ENCODE peak calls at places on chromosomes 12 and 14, in four cellular contexts. P is SJSA1, V is T47D, R is NCI-H1092 treated with DMSO at 0.1 percent for 48 hours. X is an unnamed sample.

GRCh38 chr14:99182548-99183115 is 89.4 kb downstream of the BCL11B start:
- DNase-seq in R (no peak), P (no peak), V (no peak), X (no peak)

GRCh38 chr14:92244805-92245204 is 78.2 kb upstream of the SLC24A4 start:
- DNase-seq in V (no peak), P (no peak), R (no peak), X (no peak)

GRCh38 chr14:98114122-98114895 is 1157.7 kb downstream of the BCL11B start:
- DNase-seq in R (no peak), V (no peak), P (peak; percentile 1), X (no peak)

GRCh38 chr12:62375603-62376002 is 91.0 kb upstream of the MON2 start:
- DNase-seq in V (no peak), P (peak; percentile 70), R (no peak), X (no peak)

GRCh38 chr12:68638721-68639395 is 28.2 kb downstream of the RAP1B start:
- DNase-seq in R (no peak), V (no peak), P (no peak), X (no peak)

GRCh38 chr14:106844608-106845285 is 1318.4 kb downstream of the TMEM121 start:
- DNase-seq in V (peak; percentile 91), R (peak; percentile 10), P (no peak), X (peak; percentile 31)

GRCh38 chr12:51752490-51752889 is 96.0 kb downstream of the FIGNL2 start:
- DNase-seq in V (peak; percentile 73), P (peak; percentile 29), R (no peak), X (no peak)

GRCh38 chr12:124764870-124765570 is 98.6 kb downstream of the SCARB1 start:
- DNase-seq in V (no peak), P (peak; percentile 89), R (no peak), X (no peak)

GRCh38 chr12:104219908-104220404 is 4.4 kb downstream of the TXNRD1 start:
- DNase-seq in R (no peak), P (no peak), V (peak; percentile 81), X (peak; percentile 44)

X was measured in 8988T.